ENCODE peak calls at places on chromosomes 4 and X, in eight cellular contexts. E, G, A, I, V, T, W and R are unnamed samples.

GRCh38 chrX:71996826-71997225 is 86.2 kb downstream of the NHSL2 start:
- DNase-seq in E (no peak), I (no peak), W (no peak), V (peak; percentile 64), T (no peak), A (no peak), G (peak; percentile 56), R (no peak)

GRCh38 chrX:109920868-109921267 is 82.0 kb upstream of the TMEM164 start:
- DNase-seq in E (no peak), W (no peak), T (no peak), G (no peak), I (no peak), V (no peak), A (no peak), R (no peak)

GRCh38 chrX:39309018-39309620 is 507.9 kb downstream of the MID1IP1 start:
- DNase-seq in E (peak; percentile 88), I (no peak), W (no peak), A (peak; percentile 19), G (no peak), V (no peak), T (no peak), R (no peak)

GRCh38 chrX:78029663-78030062 is 60.2 kb upstream of the PGAM4 start:
- DNase-seq in G (peak; percentile 9), I (no peak), V (no peak), T (peak; percentile 33), E (peak; percentile 32), A (peak; percentile 14), W (no peak), R (peak; percentile 30)

GRCh38 chrX:53433651-53434639 is at the start of gene HSD17B10:
- DNase-seq in G (peak; percentile 98), E (peak; percentile 81), A (peak; percentile 78), V (peak; percentile 94), W (peak; percentile 35), I (peak; percentile 92), T (peak; percentile 64), R (peak; percentile 89)

GRCh38 chrX:103941201-103941975 is 21.0 kb upstream of the TMSB15B start:
- DNase-seq in G (peak; percentile 36), T (peak; percentile 32), A (peak; percentile 19), V (no peak), I (no peak), W (no peak), E (peak; percentile 37), R (peak; percentile 36)

GRCh38 chrX:312621-313331 is 5.8 kb downstream of the GTPBP6 start:
- DNase-seq in A (no peak), I (no peak), T (no peak), G (no peak), E (no peak), W (no peak), V (peak; percentile 42), R (no peak)

GRCh38 chrX:69323786-69324720 is 158.8 kb upstream of the PJA1 start:
- DNase-seq in G (peak; percentile 10), T (no peak), V (no peak), W (no peak), A (no peak), E (no peak), I (no peak), R (no peak)

GRCh38 chr4:176778063-176778462 is 14.7 kb downstream of the VEGFC start:
- DNase-seq in E (peak; percentile 65), G (no peak), T (peak; percentile 79), A (peak; percentile 80), I (no peak), V (no peak), W (no peak), R (no peak)

GRCh38 chr4:29549308-29549707 is 1170.9 kb upstream of the PCDH7 start:
- DNase-seq in T (peak; percentile 47), W (no peak), A (no peak), E (no peak), V (no peak), I (no peak), G (no peak), R (no peak)

GRCh38 chr4:176641237-176641636 is 151.5 kb downstream of the VEGFC start:
- DNase-seq in E (no peak), V (no peak), I (no peak), W (no peak), G (no peak), T (peak; percentile 53), A (no peak), R (no peak)

GRCh38 chrX:68929332-68930150 is 100.7 kb downstream of the EFNB1 start:
- DNase-seq in T (peak; percentile 85), I (peak; percentile 32), E (peak; percentile 57), G (no peak), V (peak; percentile 62), W (no peak), A (peak; percentile 81), R (no peak)

GRCh38 chrX:5936438-5936837 is 292.2 kb downstream of the NLGN4X start:
- DNase-seq in V (no peak), G (no peak), A (no peak), E (no peak), I (no peak), T (no peak), W (no peak), R (no peak)

GRCh38 chr4:151690884-151691283 is 69.9 kb downstream of the GATB start:
- DNase-seq in G (no peak), W (no peak), A (no peak), V (no peak), I (no peak), T (no peak), E (no peak), R (no peak)

GRCh38 chr4:83771113-83771705 is 235.3 kb downstream of the GPAT3 start:
- DNase-seq in V (no peak), T (peak; percentile 60), A (peak; percentile 72), G (peak; percentile 30), I (peak; percentile 45), W (no peak), E (peak; percentile 24), R (peak; percentile 14)

GRCh38 chrX:39645059-39645895 is 452.5 kb downstream of the BCOR start:
- DNase-seq in A (peak; percentile 77), V (peak; percentile 90), W (no peak), G (no peak), I (no peak), T (peak; percentile 59), E (peak; percentile 61), R (no peak)

GRCh38 chr4:139656614-139657486 is 8.8 kb upstream of the MGST2 start:
- DNase-seq in T (peak; percentile 78), V (peak; percentile 64), W (no peak), A (peak; percentile 79), G (peak; percentile 72), I (peak; percentile 64), E (peak; percentile 76), R (peak; percentile 73)
- H3K4me3 ChIP-seq in T (no peak overlapping the region), V (no peak overlapping the region), W (peak overlapping the region; percentile 14), A (no peak overlapping the region), G (no peak overlapping the region), I (no peak overlapping the region), E (no peak overlapping the region), R (no peak overlapping the region)

GRCh38 chr4:174110180-174110579 is 173.3 kb downstream of the FBXO8 start:
- DNase-seq in T (no peak), I (no peak), G (no peak), W (no peak), V (no peak), E (no peak), A (no peak), R (no peak)

GRCh38 chr4:174105202-174105601 is 178.3 kb downstream of the FBXO8 start:
- DNase-seq in V (no peak), T (no peak), G (no peak), E (no peak), A (no peak), I (no peak), W (no peak), R (no peak)

GRCh38 chr4:174111350-174111888 is 172.0 kb downstream of the FBXO8 start:
- DNase-seq in A (no peak), W (no peak), E (no peak), I (no peak), G (no peak), V (no peak), T (no peak), R (no peak)

GRCh38 chr4:174107749-174108354 is 175.6 kb downstream of the FBXO8 start:
- DNase-seq in W (no peak), V (no peak), G (peak; percentile 3), E (no peak), T (no peak), A (no peak), I (no peak), R (no peak)
- H3K4me3 ChIP-seq in W (no peak overlapping the region), V (no peak overlapping the region), G (no peak overlapping the region), E (no peak overlapping the region), T (no peak overlapping the region), A (no peak overlapping the region), I (no peak overlapping the region), R (no peak overlapping the region)

DNA sequence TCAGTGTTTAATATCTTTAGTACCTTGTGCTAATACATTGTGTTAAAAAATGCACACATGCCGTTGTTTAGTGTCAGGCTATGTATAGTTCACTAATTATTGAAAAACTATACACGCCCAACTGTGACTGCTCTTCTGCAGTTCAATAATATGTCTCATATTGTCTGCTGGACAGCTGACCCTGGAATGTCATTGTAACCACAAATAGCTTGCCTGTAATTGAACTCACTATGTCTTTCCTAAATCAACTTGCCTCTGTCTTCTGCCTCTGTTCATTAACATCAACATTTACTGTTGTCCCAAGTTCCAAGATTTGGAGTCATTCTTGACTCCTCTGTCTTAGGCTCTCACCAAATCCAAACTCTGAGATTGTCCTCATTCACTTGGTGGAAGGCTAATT is 114.6 kb downstream of the TMA16 start:
- DNase-seq in G (no peak), V (no peak), E (no peak), W (no peak), A (no peak), I (no peak), T (no peak), R (no peak)
- H3K4me3 ChIP-seq in G (no peak overlapping the region), V (no peak overlapping the region), E (no peak overlapping the region), W (no peak overlapping the region), A (no peak overlapping the region), I (no peak overlapping the region), T (no peak overlapping the region), R (no peak overlapping the region)

DNA sequence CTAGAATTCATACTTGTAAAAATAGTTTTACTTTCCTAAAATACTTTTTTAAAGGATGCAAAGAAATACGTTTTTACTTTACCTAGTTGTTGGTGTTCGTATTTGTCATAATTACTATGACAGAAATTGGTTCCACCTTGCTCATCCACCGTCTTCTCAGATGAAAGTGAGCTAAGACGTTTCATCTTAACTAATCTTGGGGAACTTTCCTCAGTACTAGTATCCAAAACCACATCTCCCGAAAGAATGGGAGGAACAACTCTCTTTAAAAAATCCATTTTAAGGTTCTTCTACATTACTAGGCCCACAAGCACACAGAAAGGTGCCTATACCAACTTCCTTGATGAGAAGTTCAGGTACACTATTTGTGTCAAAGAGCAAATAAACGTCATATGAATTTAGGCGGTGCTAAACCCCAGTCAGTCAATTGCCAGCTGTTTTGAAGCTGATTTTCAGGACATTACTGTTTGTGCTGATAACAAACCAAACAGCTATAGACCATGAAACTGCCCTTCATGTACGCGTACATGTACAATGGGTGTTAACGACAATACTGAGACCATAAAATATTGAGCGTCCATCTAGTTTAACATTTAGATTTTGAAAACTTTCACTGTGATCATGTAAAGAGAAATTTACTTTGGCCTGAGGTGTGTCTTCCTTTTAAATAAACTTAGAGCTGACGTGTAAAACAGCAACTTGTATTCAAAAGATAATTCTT is 99.1 kb downstream of the FRYL start:
- DNase-seq in A (no peak), G (no peak), T (no peak), W (no peak), I (no peak), E (no peak), V (no peak), R (peak; percentile 87)
- H3K4me3 ChIP-seq in A (no peak overlapping the region), G (no peak overlapping the region), T (no peak overlapping the region), W (no peak overlapping the region), I (no peak overlapping the region), E (no peak overlapping the region), V (no peak overlapping the region), R (no peak overlapping the region)

GRCh38 chr4:120049732-120050494 is 16.7 kb downstream of the MAD2L1 start:
- DNase-seq in A (peak; percentile 90), T (peak; percentile 92), E (peak; percentile 76), I (peak; percentile 79), W (peak; percentile 6), V (peak; percentile 81), G (peak; percentile 32), R (peak; percentile 82)
- H3K4me3 ChIP-seq in A (peak overlapping the region; percentile 40), T (peak overlapping the region; percentile 21), E (no peak overlapping the region), I (peak overlapping the region; percentile 19), W (peak overlapping the region; percentile 16), V (peak overlapping the region; percentile 71), G (no peak overlapping the region), R (no peak overlapping the region)